ENCODE peak calls at places on chromosome 6, in five cellular contexts. J is H1, K is HepG2, F is GM12878, U is K562. L is an unnamed sample.

GRCh38 chr6:84081222-84081621 is 47.6 kb downstream of the MRAP2 start:
- DNase-seq in J (no peak), K (no peak), F (no peak), U (peak), L (no peak)

GRCh38 chr6:2970753-2971419 is 481 bp downstream of the SERPINB6 start:
- DNase-seq in J (peak), K (no peak), F (no peak), U (peak), L (peak)

GRCh38 chr6:49409951-49410542 is 53.0 kb downstream of the MMUT start:
- DNase-seq in J (peak), K (peak), F (peak), U (peak), L (peak)

GRCh38 chr6:31010393-31011060 is at the start of gene MUC22:
- DNase-seq in J (no peak), K (no peak), F (no peak), U (no peak), L (no peak)

GRCh38 chr6:32146287-32146686 is 5.5 kb downstream of the PRRT1 start:
- DNase-seq in J (no peak), K (no peak), F (no peak), U (no peak), L (no peak)

GRCh38 chr6:22145294-22145693 is 151.5 kb downstream of the PRL start:
- DNase-seq in J (no peak), K (no peak), F (no peak), U (no peak), L (no peak)

GRCh38 chr6:52333840-52334200 is 28.1 kb upstream of the PAQR8 start:
- DNase-seq in J (no peak), K (no peak), F (no peak), U (peak), L (no peak)

GRCh38 chr6:167509853-167510220 is 185.0 kb downstream of the TTLL2 start:
- DNase-seq in J (no peak), K (no peak), F (no peak), U (no peak), L (no peak)

GRCh38 chr6:148177589-148178233 is 164.9 kb upstream of the SASH1 start:
- DNase-seq in J (peak), K (peak), F (no peak), U (peak), L (peak)

GRCh38 chr6:27605401-27606342 is 132.8 kb upstream of the ZNF184 start:
- DNase-seq in J (peak), K (peak), F (no peak), U (peak), L (peak)

DNA sequence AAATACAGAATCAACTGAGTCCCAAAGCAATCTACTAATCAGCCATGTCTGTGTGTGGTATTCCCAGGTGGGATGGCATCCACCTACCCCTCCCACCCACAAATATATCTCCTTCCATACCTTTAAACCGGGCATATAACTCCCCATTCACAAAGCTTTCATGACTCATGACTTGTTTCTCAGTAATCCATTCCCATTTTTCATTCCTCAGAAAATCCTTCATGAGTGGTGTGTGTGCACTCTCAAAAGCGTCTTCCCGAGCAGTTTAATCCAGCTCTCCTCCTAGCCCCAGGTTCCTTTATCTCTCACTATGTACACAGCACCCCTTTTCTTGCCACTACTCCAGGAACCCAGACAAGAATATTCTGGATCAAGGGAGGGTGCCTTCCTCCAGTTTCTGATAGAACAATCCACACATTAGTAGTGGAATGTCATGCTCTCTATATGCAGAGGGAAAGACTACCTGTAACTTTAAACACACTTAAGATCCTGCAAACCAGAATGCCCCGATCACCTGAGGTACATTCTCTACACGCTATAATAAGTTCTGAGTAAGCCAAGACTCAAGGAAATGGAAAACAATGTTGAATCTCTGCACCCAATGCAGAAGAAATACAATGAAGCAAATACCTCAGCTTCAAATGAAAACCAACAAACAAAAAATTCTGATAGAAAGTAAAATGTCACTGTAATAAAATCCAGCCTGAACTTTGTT is 55.7 kb upstream of the IPCEF1 start:
- DNase-seq in J (no peak), K (no peak), F (no peak), U (no peak), L (no peak)
- TF ChIP-seq ATF3 in J (no peak), K (no peak), F (no peak), U (no peak), L (no peak)

GRCh38 chr6:80425089-80425823 is 318.8 kb downstream of the BCKDHB start:
- DNase-seq in J (no peak), K (no peak), F (no peak), U (no peak), L (no peak)
- TF ChIP-seq ATF2 in J (no peak), K (no peak), F (no peak), U (no peak), L (no peak)

DNA sequence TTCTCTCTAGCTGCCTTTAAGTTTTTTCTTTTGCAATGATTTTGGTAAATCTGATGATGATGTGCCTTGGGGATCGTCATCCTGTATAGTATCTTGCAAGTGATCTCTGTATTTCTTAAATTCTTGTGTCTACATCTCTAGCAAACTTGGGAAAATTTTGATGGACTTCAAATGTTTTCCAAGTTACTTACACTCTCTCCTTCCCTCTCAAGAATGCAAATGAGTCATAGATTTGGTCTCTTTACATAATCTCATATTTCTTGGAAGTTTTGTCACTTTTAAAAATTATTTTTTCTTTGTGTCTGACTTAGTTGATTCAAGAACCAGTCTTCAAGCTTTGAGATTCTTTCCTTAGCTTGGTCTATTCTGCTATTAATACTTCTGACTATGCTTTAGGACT is 176.4 kb downstream of the TBC1D32 start:
- DNase-seq in J (no peak), K (no peak), F (no peak), U (no peak), L (no peak)
- TF ChIP-seq ATF3 in J (no peak), K (no peak), F (no peak), U (no peak), L (no peak)

GRCh38 chr6:138431276-138432062 is 27.4 kb downstream of the HEBP2 start:
- DNase-seq in J (no peak), K (no peak), F (no peak), U (no peak), L (no peak)
- TF ChIP-seq ATF2 in J (no peak), K (no peak), F (no peak), U (no peak), L (no peak)

GRCh38 chr6:7879980-7880717 is 30.4 kb downstream of the TXNDC5 start:
- DNase-seq in J (no peak), K (no peak), F (no peak), U (no peak), L (no peak)
- TF ChIP-seq ATF3 in J (no peak), K (no peak), F (no peak), U (no peak), L (no peak)

DNA sequence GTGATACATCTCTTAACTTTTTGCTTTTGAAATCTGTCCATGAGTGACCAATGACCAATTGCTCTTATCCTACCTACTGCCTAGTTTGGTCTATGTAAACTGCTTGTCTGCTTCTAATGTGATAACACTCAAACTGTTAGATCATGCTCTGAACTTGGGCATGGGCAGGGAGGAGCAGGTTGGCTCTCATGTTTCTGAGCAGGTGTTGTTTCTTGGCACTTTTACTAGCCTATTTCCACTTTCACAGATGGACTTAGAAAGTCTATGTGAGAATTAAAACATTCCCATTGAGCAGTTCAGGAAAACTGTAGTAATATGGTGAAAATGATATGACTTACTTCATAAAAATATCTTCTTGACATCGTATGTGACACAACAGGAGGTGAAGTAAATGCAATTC is 538.4 kb downstream of the HACE1 start:
- DNase-seq in J (no peak), K (no peak), F (no peak), U (no peak), L (no peak)
- TF ChIP-seq ATF2 in J (no peak), K (no peak), F (no peak), U (no peak), L (no peak)

GRCh38 chr6:26250806-26251075 is 114.3 kb upstream of the BTN3A2 start:
- DNase-seq in J (no peak), K (no peak), F (no peak), U (no peak), L (no peak)

GRCh38 chr6:26249959-26250805 is 114.8 kb upstream of the BTN3A2 start:
- DNase-seq in J (peak), K (peak), F (peak), U (peak), L (peak)

GRCh38 chr6:26246553-26246952 is 118.4 kb upstream of the BTN3A2 start:
- DNase-seq in J (no peak), K (no peak), F (no peak), U (no peak), L (no peak)

GRCh38 chr6:26251354-26252081 is 113.5 kb upstream of the BTN3A2 start:
- DNase-seq in J (peak), K (no peak), F (peak), U (peak), L (peak)

GRCh38 chr6:26249709-26249958 is 115.4 kb upstream of the BTN3A2 start:
- DNase-seq in J (no peak), K (no peak), F (peak), U (no peak), L (no peak)
- TF ChIP-seq ATF3 in J (no peak), K (no peak), F (no peak), U (no peak), L (no peak)

DNA sequence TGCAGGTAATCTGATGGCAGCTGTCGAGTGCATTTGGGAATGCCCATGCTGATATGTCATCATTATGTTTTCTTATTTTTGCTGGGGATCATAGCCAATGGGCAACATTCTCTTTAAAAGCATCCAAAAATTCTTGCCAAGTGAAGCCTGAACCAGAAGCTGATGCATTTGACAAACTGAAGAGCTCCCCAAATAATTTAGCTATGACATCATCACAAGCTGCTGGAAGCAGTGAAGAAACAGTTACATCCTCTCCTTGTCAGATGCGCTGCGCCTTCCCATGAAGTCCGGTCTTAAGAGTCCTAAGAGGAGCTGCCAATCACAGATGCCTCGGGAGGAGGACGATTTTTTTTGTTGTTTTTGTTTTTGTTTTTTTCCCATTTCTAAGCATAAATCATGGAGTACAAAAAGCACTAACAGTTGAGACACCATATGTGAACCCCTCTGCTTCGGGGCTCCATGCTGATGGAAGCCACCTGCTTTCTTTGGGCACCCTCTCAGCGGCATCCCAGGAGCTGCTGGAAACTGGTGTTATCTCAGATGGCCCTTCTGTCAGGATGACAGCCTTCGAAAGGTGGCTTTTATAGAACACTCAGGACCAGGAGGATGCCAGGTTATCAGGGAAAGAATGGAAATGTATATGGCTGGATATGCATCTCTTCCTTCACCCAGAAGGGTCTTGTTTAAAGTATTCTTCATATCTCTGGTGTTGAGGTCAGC is 56.1 kb upstream of the FOXQ1 start:
- DNase-seq in J (no peak), K (no peak), F (no peak), U (no peak), L (no peak)
- TF ChIP-seq ATF2 in J (no peak), K (no peak), F (no peak), U (no peak), L (no peak)

GRCh38 chr6:77322604-77323003 is 140.7 kb downstream of the HTR1B start:
- DNase-seq in J (no peak), K (no peak), F (no peak), U (no peak), L (no peak)

GRCh38 chr6:77326711-77327110 is 136.6 kb downstream of the HTR1B start:
- DNase-seq in J (no peak), K (no peak), F (no peak), U (no peak), L (no peak)

GRCh38 chr6:77326029-77326428 is 137.3 kb downstream of the HTR1B start:
- DNase-seq in J (no peak), K (no peak), F (no peak), U (no peak), L (no peak)

GRCh38 chr6:77324851-77325250 is 138.4 kb downstream of the HTR1B start:
- DNase-seq in J (no peak), K (no peak), F (no peak), U (no peak), L (no peak)
- TF ChIP-seq ATF3 in J (no peak), K (no peak), F (no peak), U (no peak), L (no peak)

L was measured in WTC11.